ENCODE peak calls at places on chromosomes 13 and 19, in five cellular contexts. One of them, this sample, is unnamed.

GRCh38 chr19:3781603-3782002 is 4.6 kb downstream of the MATK start:
- DNase-seq in lower leg skin: no peak
- DNase-seq in PC-3: no peak
- DNase-seq in pancreas: no peak
- DNase-seq in foreskin fibroblast: no peak
- DNase-seq in this sample: no peak

GRCh38 chr13:108326318-108326717 is 56.8 kb downstream of the TNFSF13B start:
- DNase-seq in foreskin fibroblast: no peak
- DNase-seq in pancreas: no peak
- DNase-seq in lower leg skin: no peak
- DNase-seq in PC-3: no peak
- DNase-seq in this sample: no peak

GRCh38 chr19:2426661-2427322 is 594 bp downstream of the TIMM13 start:
- DNase-seq in foreskin fibroblast: peak; percentile 30
- DNase-seq in lower leg skin: no peak
- DNase-seq in pancreas: peak; percentile 58
- DNase-seq in PC-3: peak; percentile 45
- DNase-seq in this sample: no peak

GRCh38 chr19:34350161-34350561 is 14.8 kb upstream of the GPI start:
- DNase-seq in PC-3: no peak
- DNase-seq in pancreas: no peak
- DNase-seq in lower leg skin: no peak
- DNase-seq in foreskin fibroblast: peak; percentile 35
- DNase-seq in this sample: no peak

GRCh38 chr13:66853559-66853958 is 376.6 kb downstream of the PCDH9 start:
- DNase-seq in pancreas: no peak
- DNase-seq in lower leg skin: no peak
- DNase-seq in PC-3: no peak
- DNase-seq in foreskin fibroblast: no peak
- DNase-seq in this sample: no peak

GRCh38 chr13:57425531-57425930 is 206.0 kb upstream of the PCDH17 start:
- DNase-seq in pancreas: no peak
- DNase-seq in lower leg skin: no peak
- DNase-seq in foreskin fibroblast: no peak
- DNase-seq in PC-3: no peak
- DNase-seq in this sample: no peak

GRCh38 chr19:41868120-41868988 is 8.3 kb downstream of the RPS19 start:
- DNase-seq in lower leg skin: no peak
- DNase-seq in pancreas: no peak
- DNase-seq in foreskin fibroblast: no peak
- DNase-seq in PC-3: no peak
- DNase-seq in this sample: no peak

GRCh38 chr13:59914556-59914955 is 249.2 kb downstream of the DIAPH3 start:
- DNase-seq in PC-3: no peak
- DNase-seq in lower leg skin: no peak
- DNase-seq in foreskin fibroblast: peak; percentile 19
- DNase-seq in pancreas: no peak
- DNase-seq in this sample: peak; percentile 52

GRCh38 chr19:50178859-50179537 is 15.9 kb upstream of the IZUMO2 start:
- DNase-seq in PC-3: peak; percentile 27
- DNase-seq in lower leg skin: no peak
- DNase-seq in pancreas: no peak
- DNase-seq in foreskin fibroblast: no peak
- DNase-seq in this sample: no peak

GRCh38 chr13:83312194-83312593 is 570.1 kb downstream of the SLITRK1 start:
- DNase-seq in PC-3: no peak
- DNase-seq in lower leg skin: no peak
- DNase-seq in foreskin fibroblast: no peak
- DNase-seq in pancreas: no peak
- DNase-seq in this sample: peak; percentile 15

GRCh38 chr19:1591421-1592022 is 1.1 kb downstream of the MBD3 start:
- DNase-seq in lower leg skin: no peak
- DNase-seq in pancreas: no peak
- DNase-seq in PC-3: no peak
- DNase-seq in foreskin fibroblast: no peak
- DNase-seq in this sample: no peak

GRCh38 chr13:77033717-77034302 is 6.9 kb upstream of the FBXL3 start:
- DNase-seq in PC-3: peak; percentile 82
- DNase-seq in pancreas: no peak
- DNase-seq in foreskin fibroblast: peak; percentile 20
- DNase-seq in lower leg skin: no peak
- DNase-seq in this sample: no peak

GRCh38 chr13:60727140-60727539 is 330.1 kb downstream of the TDRD3 start:
- DNase-seq in foreskin fibroblast: no peak
- DNase-seq in lower leg skin: no peak
- DNase-seq in PC-3: no peak
- DNase-seq in pancreas: no peak
- DNase-seq in this sample: no peak

GRCh38 chr19:48739835-48740704 is at the start of gene RASIP1:
- DNase-seq in lower leg skin: no peak
- DNase-seq in PC-3: no peak
- DNase-seq in foreskin fibroblast: no peak
- DNase-seq in pancreas: peak; percentile 64
- DNase-seq in this sample: no peak

GRCh38 chr13:30119476-30119875 is 187.9 kb downstream of the KATNAL1 start:
- DNase-seq in foreskin fibroblast: peak; percentile 83
- DNase-seq in pancreas: no peak
- DNase-seq in lower leg skin: no peak
- DNase-seq in PC-3: peak; percentile 82
- DNase-seq in this sample: peak; percentile 69

GRCh38 chr13:74316531-74316930 is 182.3 kb upstream of the KLF12 start:
- DNase-seq in pancreas: no peak
- DNase-seq in PC-3: peak; percentile 82
- DNase-seq in foreskin fibroblast: no peak
- DNase-seq in lower leg skin: no peak
- DNase-seq in this sample: no peak

GRCh38 chr13:23506071-23506820 is 64.0 kb upstream of the TNFRSF19 start:
- DNase-seq in lower leg skin: no peak
- DNase-seq in pancreas: no peak
- DNase-seq in PC-3: no peak
- DNase-seq in foreskin fibroblast: peak; percentile 41
- DNase-seq in this sample: peak; percentile 44

GRCh38 chr13:114065141-114065925 is 67.1 kb downstream of the RASA3 start:
- DNase-seq in lower leg skin: peak; percentile 82
- DNase-seq in pancreas: peak; percentile 86
- DNase-seq in foreskin fibroblast: peak; percentile 100
- DNase-seq in PC-3: peak; percentile 95
- DNase-seq in this sample: peak; percentile 99

GRCh38 chr13:97387487-97388353 is 46.2 kb upstream of the RAP2A start:
- DNase-seq in lower leg skin: no peak
- DNase-seq in pancreas: no peak
- DNase-seq in PC-3: no peak
- DNase-seq in foreskin fibroblast: no peak
- DNase-seq in this sample: no peak

GRCh38 chr19:21256722-21257121 is 72.5 kb downstream of the ZNF708 start:
- DNase-seq in lower leg skin: no peak
- DNase-seq in foreskin fibroblast: no peak
- DNase-seq in PC-3: no peak
- DNase-seq in pancreas: no peak
- DNase-seq in this sample: no peak

GRCh38 chr13:20667857-20668256 is 35.6 kb upstream of the IL17D start:
- DNase-seq in pancreas: no peak
- DNase-seq in lower leg skin: no peak
- DNase-seq in PC-3: no peak
- DNase-seq in foreskin fibroblast: no peak
- DNase-seq in this sample: no peak

GRCh38 chr13:96650301-96650886 is 343.9 kb downstream of the OXGR1 start:
- DNase-seq in pancreas: no peak
- DNase-seq in lower leg skin: no peak
- DNase-seq in PC-3: peak; percentile 89
- DNase-seq in foreskin fibroblast: peak; percentile 84
- DNase-seq in this sample: peak; percentile 90

GRCh38 chr19:18674616-18675015 is 8.9 kb upstream of the CRTC1 start:
- DNase-seq in PC-3: peak; percentile 27
- DNase-seq in pancreas: no peak
- DNase-seq in foreskin fibroblast: peak; percentile 30
- DNase-seq in lower leg skin: no peak
- DNase-seq in this sample: no peak

GRCh38 chr19:1748115-1748702 is 5.1 kb upstream of the ONECUT3 start:
- DNase-seq in lower leg skin: no peak
- DNase-seq in PC-3: no peak
- DNase-seq in foreskin fibroblast: no peak
- DNase-seq in pancreas: no peak
- DNase-seq in this sample: no peak

GRCh38 chr13:91242652-91243051 is 104.8 kb upstream of the MIR17HG start:
- DNase-seq in pancreas: no peak
- DNase-seq in lower leg skin: no peak
- DNase-seq in foreskin fibroblast: no peak
- DNase-seq in PC-3: no peak
- DNase-seq in this sample: peak; percentile 58

GRCh38 chr13:50650936-50651638 is 192.4 kb downstream of the DLEU7 start:
- DNase-seq in lower leg skin: no peak
- DNase-seq in foreskin fibroblast: peak; percentile 33
- DNase-seq in pancreas: no peak
- DNase-seq in PC-3: no peak
- DNase-seq in this sample: peak; percentile 24

GRCh38 chr13:45690636-45691035 is 11.5 kb upstream of the CBY2 start:
- DNase-seq in PC-3: no peak
- DNase-seq in foreskin fibroblast: no peak
- DNase-seq in pancreas: no peak
- DNase-seq in lower leg skin: no peak
- DNase-seq in this sample: no peak

GRCh38 chr19:4052993-4053422 is 13.7 kb downstream of the ZBTB7A start:
- DNase-seq in pancreas: no peak
- DNase-seq in lower leg skin: no peak
- DNase-seq in PC-3: peak; percentile 23
- DNase-seq in foreskin fibroblast: no peak
- DNase-seq in this sample: no peak

DNA sequence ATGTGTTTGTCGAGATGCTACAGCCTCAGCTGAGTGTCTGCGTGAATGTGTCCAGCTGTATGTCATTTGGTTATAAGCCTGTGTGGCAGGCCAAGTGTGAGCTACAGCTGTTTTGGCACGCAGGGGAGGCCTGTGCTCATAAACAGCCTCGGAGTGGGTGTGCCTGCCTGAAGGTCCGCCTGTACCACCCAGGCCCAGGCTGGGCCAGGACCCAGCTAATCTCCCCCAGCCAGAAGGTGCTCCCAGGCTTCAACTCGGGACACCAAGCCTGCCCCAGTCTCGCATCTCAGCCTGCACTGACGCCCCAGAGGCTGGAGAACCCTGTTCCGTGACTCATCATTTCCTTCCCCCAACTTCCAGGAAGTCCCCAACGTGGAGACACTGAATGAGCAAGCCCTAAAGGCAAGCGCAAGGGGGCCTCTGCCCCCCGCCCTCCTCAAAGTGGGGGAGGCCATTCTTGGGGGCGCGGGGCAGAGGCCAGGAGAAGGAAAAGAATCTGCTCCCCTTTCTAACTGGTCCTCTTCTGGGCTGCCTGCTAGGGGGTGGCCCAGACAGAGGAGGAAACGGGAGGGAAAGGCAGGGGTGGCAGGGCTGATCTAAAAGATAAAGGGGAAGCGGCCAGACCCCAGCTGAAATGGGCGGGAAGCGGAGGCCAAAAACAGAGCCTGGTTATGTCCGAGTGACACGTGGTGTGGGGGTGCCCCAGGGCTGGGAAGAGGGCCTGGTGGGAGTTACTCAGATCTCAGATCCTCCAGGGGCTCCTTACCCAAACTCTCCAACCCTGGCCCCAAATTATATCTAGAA is 2.0 kb downstream of the SLC1A5 start:
- DNase-seq in foreskin fibroblast: peak; percentile 77
- DNase-seq in PC-3: peak; percentile 66
- DNase-seq in pancreas: peak; percentile 48
- DNase-seq in lower leg skin: peak; percentile 60
- DNase-seq in this sample: peak; percentile 69
- TF ChIP-seq CTCF in foreskin fibroblast: no peak
- TF ChIP-seq CTCF in PC-3: no peak
- TF ChIP-seq CTCF in pancreas: no peak
- TF ChIP-seq CTCF in lower leg skin: no peak
- TF ChIP-seq CTCF in this sample: no peak

GRCh38 chr13:99281811-99282263 is 23.7 kb upstream of the GPR18 start:
- DNase-seq in pancreas: peak; percentile 36
- DNase-seq in PC-3: no peak
- DNase-seq in lower leg skin: peak; percentile 80
- DNase-seq in foreskin fibroblast: no peak
- DNase-seq in this sample: no peak
- H3K4me3 ChIP-seq in pancreas: no peak overlapping the region
- H3K4me3 ChIP-seq in PC-3: no peak overlapping the region
- H3K4me3 ChIP-seq in lower leg skin: no peak overlapping the region
- H3K4me3 ChIP-seq in foreskin fibroblast: no peak overlapping the region
- H3K4me3 ChIP-seq in this sample: no peak overlapping the region

GRCh38 chr13:53775807-53776206 is 747.2 kb downstream of the OLFM4 start:
- DNase-seq in foreskin fibroblast: no peak
- DNase-seq in PC-3: peak; percentile 6
- DNase-seq in lower leg skin: no peak
- DNase-seq in pancreas: no peak
- DNase-seq in this sample: no peak
- TF ChIP-seq CTCF in foreskin fibroblast: no peak
- TF ChIP-seq CTCF in PC-3: no peak
- TF ChIP-seq CTCF in lower leg skin: no peak
- TF ChIP-seq CTCF in pancreas: no peak
- TF ChIP-seq CTCF in this sample: no peak

GRCh38 chr19:12913011-12913561 is 6.0 kb downstream of the SYCE2 start:
- DNase-seq in lower leg skin: peak; percentile 48
- DNase-seq in foreskin fibroblast: peak; percentile 42
- DNase-seq in pancreas: peak; percentile 64
- DNase-seq in PC-3: peak; percentile 44
- DNase-seq in this sample: peak; percentile 37

GRCh38 chr19:12918253-12918652 is 840 bp downstream of the SYCE2 start:
- DNase-seq in PC-3: no peak
- DNase-seq in foreskin fibroblast: no peak
- DNase-seq in lower leg skin: no peak
- DNase-seq in pancreas: no peak
- DNase-seq in this sample: no peak

DNA sequence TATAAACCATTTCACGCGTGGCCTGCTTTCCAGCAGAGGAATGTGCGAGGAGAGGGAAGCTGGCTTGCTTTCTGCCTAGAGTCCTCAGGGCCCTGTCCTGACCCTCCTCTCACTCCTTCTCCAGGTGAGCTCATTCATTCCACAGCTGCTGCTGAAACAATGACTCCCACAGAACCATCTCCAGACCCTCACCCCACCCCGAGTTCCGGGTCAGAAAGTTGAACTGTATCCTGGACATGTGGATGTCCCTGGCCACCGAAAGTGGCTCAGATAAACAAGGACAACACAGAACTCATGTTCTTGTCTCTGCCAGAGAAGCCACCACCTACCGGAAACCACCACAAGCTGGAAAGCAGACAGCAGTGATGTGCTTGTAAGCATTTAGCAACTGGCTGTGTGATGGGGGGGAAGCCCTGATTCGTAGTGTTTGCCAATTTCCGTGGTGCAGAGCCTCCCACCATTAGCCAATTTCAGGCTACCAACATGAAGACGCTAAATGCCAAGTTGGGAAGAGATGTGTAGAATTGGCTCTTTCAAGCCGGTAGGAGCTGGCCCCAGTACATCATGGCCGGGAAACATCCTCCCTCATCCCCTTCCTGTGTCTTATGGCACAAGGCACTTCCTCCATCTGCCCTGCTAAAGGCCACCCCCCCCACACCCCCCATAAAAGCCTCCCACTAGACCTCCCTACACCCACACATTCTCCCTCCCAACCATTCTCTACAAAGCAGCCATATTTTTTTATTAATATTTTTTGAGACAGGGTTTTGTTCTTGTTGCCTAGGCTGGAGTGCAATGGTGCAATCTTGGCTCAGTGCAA is 5.0 kb downstream of the SYCE2 start:
- DNase-seq in pancreas: no peak
- DNase-seq in foreskin fibroblast: peak; percentile 12
- DNase-seq in PC-3: no peak
- DNase-seq in lower leg skin: peak; percentile 47
- DNase-seq in this sample: no peak
- H3K4me3 ChIP-seq in pancreas: no peak overlapping the region
- H3K4me3 ChIP-seq in foreskin fibroblast: no peak overlapping the region
- H3K4me3 ChIP-seq in PC-3: no peak overlapping the region
- H3K4me3 ChIP-seq in lower leg skin: no peak overlapping the region
- H3K4me3 ChIP-seq in this sample: no peak overlapping the region